ENCODE peak calls at places on chromosome 7, in four cellular contexts. V is psoas muscle; M is effector memory CD8-positive, alpha-beta T cell; I is activated T-cell treated with anti-CD3 and anti-CD28 coated beads for 4 hours. N is an unnamed sample.

GRCh38 chr7:83524286-83525075 is 124.5 kb downstream of the SEMA3E start:
- DNase-seq in V (no peak), M (no peak), I (no peak), N (no peak)

GRCh38 chr7:123637203-123637602 is 18.5 kb upstream of the LMOD2 start:
- DNase-seq in V (no peak), M (no peak), I (no peak), N (no peak)

GRCh38 chr7:70072220-70072619 is 473.9 kb downstream of the AUTS2 start:
- DNase-seq in V (no peak), M (no peak), I (no peak), N (no peak)

GRCh38 chr7:30755384-30756154 is 3.6 kb downstream of the INMT start:
- DNase-seq in V (peak), M (no peak), I (no peak), N (no peak)

GRCh38 chr7:158027646-158028045 is 560.0 kb downstream of the PTPRN2 start:
- DNase-seq in V (no peak), M (no peak), I (no peak), N (no peak)

GRCh38 chr7:124152859-124153692 is 120.2 kb upstream of the TMEM229A start:
- DNase-seq in V (no peak), M (no peak), I (no peak), N (peak)

GRCh38 chr7:139490130-139490529 is 6.7 kb upstream of the KLRG2 start:
- DNase-seq in V (no peak), M (no peak), I (no peak), N (no peak)

GRCh38 chr7:156998988-156999610 is 11.4 kb downstream of the MNX1 start:
- DNase-seq in V (no peak), M (no peak), I (no peak), N (no peak)

GRCh38 chr7:138981332-138982203 is at the start of gene KIAA1549:
- DNase-seq in V (peak), M (no peak), I (no peak), N (peak)

GRCh38 chr7:146478975-146479492 is 362.4 kb downstream of the CNTNAP2 start:
- DNase-seq in V (no peak), M (no peak), I (no peak), N (no peak)

GRCh38 chr7:159088016-159088865 is 56.4 kb downstream of the VIPR2 start:
- DNase-seq in V (no peak), M (no peak), I (no peak), N (no peak)